ENCODE peak calls at places on chromosome 4, in nine cellular contexts. L is tibial artery, A is K562, U is GM10248, H is astrocyte of the cerebellum, E is mammary epithelial cell, V is kidney, S is astrocyte, R is epithelial cell of esophagus. W is an unnamed sample.

GRCh38 chr4:101944649-101945048 is 154.1 kb downstream of the BANK1 start:
- DNase-seq in V (no peak), U (no peak), E (peak), L (no peak), S (peak), H (peak), A (no peak), R (peak), W (no peak)

GRCh38 chr4:150280081-150280950 is 202.1 kb downstream of the DCLK2 start:
- DNase-seq in S (peak), L (no peak), R (peak), V (no peak), A (no peak), H (peak), U (no peak), E (peak), W (no peak)

GRCh38 chr4:168472920-168473319 is 7.4 kb downstream of the DDX60L start:
- DNase-seq in L (no peak), V (no peak), E (no peak), H (no peak), S (no peak), U (no peak), A (no peak), R (no peak), W (no peak)

GRCh38 chr4:37715889-37716402 is 29.8 kb upstream of the RELL1 start:
- DNase-seq in S (peak), L (no peak), V (no peak), E (peak), R (peak), A (no peak), H (peak), U (peak), W (no peak)

GRCh38 chr4:28462766-28463165 is 1602.1 kb downstream of the STIM2 start:
- DNase-seq in L (no peak), S (no peak), V (no peak), A (no peak), R (no peak), E (no peak), U (no peak), H (no peak), W (no peak)

GRCh38 chr4:38740303-38740702 is 42.5 kb downstream of the TLR10 start:
- DNase-seq in H (no peak), E (no peak), V (no peak), U (no peak), R (peak), L (no peak), A (no peak), S (no peak), W (no peak)

GRCh38 chr4:184850431-184851199 is 24.8 kb upstream of the ACSL1 start:
- DNase-seq in A (no peak), R (no peak), L (no peak), H (no peak), U (peak), S (no peak), E (no peak), V (no peak), W (no peak)

GRCh38 chr4:77771566-77771965 is 47.6 kb downstream of the CNOT6L start:
- DNase-seq in S (no peak), H (no peak), R (no peak), U (no peak), V (no peak), A (no peak), E (no peak), L (no peak), W (no peak)

GRCh38 chr4:143352052-143352451 is 15.4 kb downstream of the GAB1 start:
- DNase-seq in A (no peak), R (peak), H (no peak), E (no peak), S (peak), L (no peak), V (no peak), U (no peak), W (no peak)

GRCh38 chr4:146389561-146389960 is 132.2 kb downstream of the SLC10A7 start:
- DNase-seq in L (no peak), H (no peak), U (no peak), S (no peak), V (no peak), A (no peak), E (no peak), R (no peak), W (no peak)

GRCh38 chr4:10173039-10173753 is 56.6 kb upstream of the WDR1 start:
- DNase-seq in H (no peak), E (peak), S (no peak), R (peak), A (peak), V (no peak), L (no peak), U (no peak), W (no peak)

GRCh38 chr4:168781884-168782283 is 228.2 kb downstream of the CBR4 start:
- DNase-seq in E (peak), S (no peak), V (no peak), A (no peak), R (peak), L (no peak), H (no peak), U (no peak), W (no peak)

GRCh38 chr4:75612306-75612705 is 18.0 kb downstream of the CDKL2 start:
- DNase-seq in H (no peak), U (no peak), E (no peak), V (no peak), L (no peak), R (no peak), S (no peak), A (no peak), W (no peak)

GRCh38 chr4:185139736-185140135 is 3.3 kb upstream of the SLC25A4 start:
- DNase-seq in H (no peak), S (no peak), E (peak), V (no peak), U (no peak), R (peak), A (no peak), L (no peak), W (no peak)

GRCh38 chr4:89753601-89754066 is 83.3 kb downstream of the SNCA start:
- DNase-seq in U (no peak), A (no peak), R (peak), S (peak), V (no peak), E (peak), L (no peak), H (peak), W (no peak)

GRCh38 chr4:94431388-94431787 is 20.4 kb upstream of the PDLIM5 start:
- DNase-seq in R (no peak), A (no peak), U (no peak), V (no peak), E (no peak), S (no peak), H (no peak), L (no peak), W (no peak)

GRCh38 chr4:7844247-7844991 is 95.2 kb downstream of the AFAP1 start:
- DNase-seq in R (peak), S (peak), H (peak), V (peak), E (peak), U (peak), A (peak), L (peak), W (no peak)

GRCh38 chr4:1323635-1324442 is 23.2 kb upstream of the UVSSA start:
- DNase-seq in L (no peak), R (peak), E (peak), H (peak), U (no peak), S (peak), A (no peak), V (peak), W (peak)

GRCh38 chr4:80465238-80465637 is 129.7 kb downstream of the CFAP299 start:
- DNase-seq in R (peak), V (no peak), L (no peak), H (no peak), U (no peak), S (no peak), A (no peak), E (no peak), W (no peak)

DNA sequence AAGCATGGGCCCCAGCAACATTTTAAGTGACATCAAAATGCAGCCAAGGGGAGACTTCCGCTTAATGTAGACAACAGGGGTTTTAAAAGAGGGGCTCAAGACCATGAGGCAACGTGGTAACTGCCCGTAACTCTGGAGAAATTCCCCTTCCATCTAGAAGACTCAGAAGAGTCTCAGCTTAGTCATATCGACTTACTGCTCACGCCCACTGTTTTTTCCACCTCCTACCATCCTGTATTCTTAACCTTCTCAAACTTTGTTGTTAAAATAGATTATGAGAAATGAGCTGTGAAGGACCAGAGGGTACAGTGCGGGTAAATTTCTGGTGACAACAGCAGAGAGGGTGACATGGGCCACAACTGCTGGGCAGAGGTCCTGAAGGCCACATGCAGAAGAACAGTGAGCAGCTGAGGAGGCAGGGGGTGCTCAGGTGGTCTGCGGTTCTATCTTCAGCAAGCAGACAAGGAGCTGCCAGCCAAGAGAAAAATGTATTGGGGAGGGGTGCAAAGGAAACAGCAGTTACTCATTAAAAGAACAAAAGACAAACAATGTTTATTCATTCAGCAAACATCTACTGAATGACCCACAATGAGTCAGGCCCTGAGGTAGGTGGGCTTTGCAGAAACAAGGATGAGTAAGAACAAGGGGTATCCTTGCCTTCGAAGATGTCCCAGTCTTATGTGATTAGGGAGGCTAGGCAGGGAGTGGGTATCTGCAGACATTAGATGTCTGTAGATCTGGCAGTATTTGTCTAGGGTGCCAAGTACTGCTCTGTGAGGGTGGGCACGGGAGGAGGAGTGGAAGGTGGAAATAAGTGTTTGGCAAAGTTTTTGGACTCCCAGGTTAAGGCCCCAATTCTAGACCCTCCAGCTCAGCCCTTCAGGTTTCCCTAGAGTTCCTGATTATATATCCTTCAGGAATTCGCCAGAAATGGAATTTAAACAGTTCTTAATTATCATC is 175.3 kb downstream of the TSPAN5 start:
- DNase-seq in R (peak), L (no peak), V (no peak), H (no peak), E (peak), U (peak), A (no peak), S (peak), W (no peak)
- TF ChIP-seq CTCF in R (no peak), L (no peak), V (no peak), H (no peak), E (no peak), U (no peak), A (no peak), S (no peak), W (no peak)

GRCh38 chr4:82046796-82047195 is 327.0 kb downstream of the HNRNPD start:
- DNase-seq in V (no peak), S (no peak), A (no peak), L (no peak), E (no peak), H (no peak), R (no peak), U (no peak), W (no peak)
- TF ChIP-seq CTCF in V (no peak), S (no peak), A (no peak), L (no peak), E (no peak), H (no peak), R (no peak), U (no peak), W (no peak)

GRCh38 chr4:71526626-71527406 is 188.0 kb downstream of the SLC4A4 start:
- DNase-seq in R (no peak), A (peak), V (no peak), L (no peak), H (peak), E (no peak), U (no peak), S (no peak), W (no peak)
- TF ChIP-seq CTCF in R (no peak), A (no peak), V (no peak), L (no peak), H (peak), E (no peak), U (no peak), S (no peak), W (peak)

GRCh38 chr4:141134051-141134450 is 782 bp upstream of the RNF150 start:
- DNase-seq in L (no peak), A (no peak), U (no peak), E (no peak), H (no peak), V (no peak), S (no peak), R (no peak), W (no peak)

GRCh38 chr4:141133146-141134006 is at the start of gene RNF150:
- DNase-seq in R (peak), V (peak), S (peak), U (peak), A (peak), E (peak), H (peak), L (peak), W (peak)

GRCh38 chr4:141131738-141132688 is 1.3 kb downstream of the RNF150 start:
- DNase-seq in A (no peak), H (no peak), R (no peak), V (peak), E (peak), U (peak), S (peak), L (no peak), W (no peak)

GRCh38 chr4:141132689-141133145 is 552 bp downstream of the RNF150 start:
- DNase-seq in R (no peak), U (peak), A (no peak), H (no peak), E (no peak), L (no peak), S (peak), V (peak), W (no peak)

DNA sequence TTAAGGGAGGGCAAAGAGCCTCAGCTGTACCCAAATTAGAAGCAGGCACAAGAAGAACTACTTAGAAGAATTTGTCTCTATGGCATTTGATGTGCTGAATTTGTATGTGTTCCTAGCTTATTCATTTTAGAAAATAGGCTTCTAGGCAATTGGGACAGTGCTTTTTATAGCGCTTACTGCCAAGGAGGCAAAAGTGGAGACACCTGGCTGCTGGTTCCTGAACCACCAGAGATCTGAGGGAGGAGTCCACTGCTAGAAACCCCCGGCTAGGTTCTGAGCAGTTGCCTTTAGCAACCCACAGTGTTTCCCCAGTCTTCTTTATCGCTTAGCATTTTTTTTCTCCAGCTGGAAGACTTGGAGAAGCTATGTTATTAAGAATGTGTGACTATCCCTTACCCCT is 1.3 kb upstream of the RNF150 start:
- DNase-seq in E (no peak), A (no peak), V (no peak), L (no peak), H (no peak), R (no peak), S (no peak), U (no peak), W (no peak)
- TF ChIP-seq CTCF in E (no peak), A (no peak), V (no peak), L (no peak), H (no peak), R (peak), S (no peak), U (no peak), W (no peak)

GRCh38 chr4:27358269-27358668 is 497.6 kb downstream of the STIM2 start:
- DNase-seq in H (no peak), E (no peak), U (no peak), R (no peak), V (no peak), A (no peak), L (no peak), S (no peak), W (no peak)

GRCh38 chr4:27360651-27361347 is 500.2 kb downstream of the STIM2 start:
- DNase-seq in U (no peak), R (peak), E (no peak), H (peak), A (no peak), S (peak), L (no peak), V (no peak), W (no peak)

GRCh38 chr4:27357283-27357682 is 496.6 kb downstream of the STIM2 start:
- DNase-seq in H (peak), V (no peak), S (no peak), E (no peak), L (no peak), A (no peak), R (peak), U (no peak), W (no peak)
- TF ChIP-seq CTCF in H (peak), V (peak), S (peak), E (peak), L (no peak), A (no peak), R (peak), U (no peak), W (peak)

GRCh38 chr4:154120277-154120676 is 331.4 kb upstream of the SFRP2 start:
- DNase-seq in R (no peak), E (no peak), V (no peak), U (no peak), S (no peak), A (no peak), L (no peak), H (no peak), W (no peak)
- TF ChIP-seq CTCF in R (no peak), E (no peak), V (no peak), U (no peak), S (no peak), A (no peak), L (no peak), H (no peak), W (no peak)

GRCh38 chr4:139210486-139210885 is 33.5 kb upstream of the ELF2 start:
- DNase-seq in H (no peak), V (peak), E (no peak), U (no peak), L (no peak), R (no peak), S (no peak), A (no peak), W (no peak)
- TF ChIP-seq CTCF in H (no peak), V (no peak), E (no peak), U (no peak), L (no peak), R (no peak), S (no peak), A (no peak), W (no peak)

GRCh38 chr4:153622778-153623240 is 61.3 kb upstream of the TLR2 start:
- DNase-seq in A (no peak), R (no peak), S (no peak), E (no peak), V (no peak), H (no peak), L (no peak), U (no peak), W (no peak)

GRCh38 chr4:153620352-153620751 is 63.7 kb upstream of the TLR2 start:
- DNase-seq in R (no peak), S (no peak), V (no peak), H (no peak), L (no peak), A (no peak), U (no peak), E (no peak), W (no peak)

GRCh38 chr4:153622093-153622492 is 62.0 kb upstream of the TLR2 start:
- DNase-seq in H (no peak), S (no peak), E (no peak), U (no peak), L (no peak), V (no peak), A (no peak), R (no peak), W (no peak)

GRCh38 chr4:153618831-153619230 is 65.2 kb upstream of the TLR2 start:
- DNase-seq in A (no peak), S (peak), U (no peak), V (no peak), R (peak), E (no peak), H (no peak), L (no peak), W (no peak)

DNA sequence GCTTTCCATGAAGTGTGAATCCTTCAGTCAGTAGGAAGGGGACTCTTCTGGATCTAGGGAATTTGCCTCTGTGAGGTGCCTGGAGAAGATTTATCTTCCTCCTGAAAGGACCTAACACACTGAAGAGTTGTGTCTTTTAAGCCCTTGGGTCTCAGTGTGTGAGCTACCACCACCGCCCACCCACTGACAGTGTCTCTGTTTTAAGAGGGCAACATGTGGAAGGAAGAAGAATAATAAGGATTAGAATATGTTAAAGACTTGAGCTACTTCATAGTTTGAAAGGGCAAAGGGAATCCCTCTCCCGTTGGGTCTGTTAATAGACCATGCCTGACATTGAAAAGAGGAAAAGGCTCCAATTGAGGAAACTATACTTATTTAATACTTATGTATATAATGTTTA is 64.3 kb upstream of the TLR2 start:
- DNase-seq in L (no peak), S (no peak), A (no peak), H (no peak), R (no peak), E (no peak), V (no peak), U (no peak), W (no peak)
- TF ChIP-seq CTCF in L (no peak), S (no peak), A (no peak), H (no peak), R (no peak), E (no peak), V (no peak), U (no peak), W (no peak)

GRCh38 chr4:57190651-57191481 is 80.7 kb upstream of the IGFBP7 start:
- DNase-seq in V (no peak), A (peak), U (peak), S (peak), R (peak), E (peak), H (no peak), L (no peak), W (no peak)
- TF ChIP-seq CTCF in V (peak), A (peak), U (peak), S (peak), R (peak), E (peak), H (peak), L (no peak), W (peak)

GRCh38 chr4:56048621-56049427 is 100.1 kb downstream of the CEP135 start:
- DNase-seq in R (peak), U (peak), E (peak), H (no peak), V (peak), S (peak), L (no peak), A (peak), W (no peak)
- TF ChIP-seq CTCF in R (peak), U (peak), E (peak), H (peak), V (peak), S (no peak), L (peak), A (peak), W (peak)